ENCODE peak calls at places on chromosomes 11 and 22, in five cellular contexts. L is WTC11, X is HepG2, B is H1, R is endothelial cell of umbilical vein. Y is an unnamed sample.

GRCh38 chr11:88359529-88359928 is 22.0 kb upstream of the CTSC start:
- DNase-seq in X (no peak), R (no peak), L (no peak), B (no peak), Y (no peak)

GRCh38 chr11:9740202-9740881 is 76.5 kb downstream of the SWAP70 start:
- DNase-seq in X (no peak), B (no peak), R (no peak), L (no peak), Y (no peak)

GRCh38 chr22:20575724-20576444 is 68.5 kb downstream of the MED15 start:
- DNase-seq in X (no peak), L (no peak), R (no peak), B (no peak), Y (no peak)

GRCh38 chr11:107567739-107568335 is 2.3 kb upstream of the ALKBH8 start:
- DNase-seq in B (no peak), X (no peak), R (no peak), L (no peak), Y (no peak)

GRCh38 chr11:61082931-61083531 is 19.3 kb upstream of the CD5 start:
- DNase-seq in L (no peak), R (no peak), X (no peak), B (no peak), Y (no peak)

GRCh38 chr11:2271077-2271326 is 614 bp upstream of the ASCL2 start:
- DNase-seq in B (no peak), L (no peak), X (no peak), R (no peak), Y (no peak)

GRCh38 chr22:42978453-42979103 is 36.4 kb downstream of the PACSIN2 start:
- DNase-seq in X (no peak), L (no peak), B (no peak), R (peak), Y (no peak)

GRCh38 chr11:76857776-76858461 is 2.8 kb upstream of the ACER3 start:
- DNase-seq in R (no peak), X (no peak), B (no peak), L (no peak), Y (no peak)

GRCh38 chr22:43001271-43002197 is 13.4 kb downstream of the PACSIN2 start:
- DNase-seq in B (no peak), L (no peak), X (peak), R (peak), Y (no peak)

GRCh38 chr11:78000193-78000592 is 5.7 kb upstream of the INTS4 start:
- DNase-seq in R (peak), L (peak), X (peak), B (no peak), Y (peak)

GRCh38 chr11:95134491-95134890 is 44.8 kb downstream of the ENDOD1 start:
- DNase-seq in R (no peak), L (no peak), B (no peak), X (no peak), Y (peak)

GRCh38 chr11:94767292-94767690 is 865 bp upstream of the AMOTL1 start:
- DNase-seq in B (no peak), X (no peak), L (no peak), R (no peak), Y (no peak)

GRCh38 chr11:2186669-2187266 is 15.2 kb upstream of the TH start:
- DNase-seq in L (peak), R (peak), X (peak), B (no peak), Y (peak)

GRCh38 chr11:91585035-91585801 is 639.4 kb upstream of the FAT3 start:
- DNase-seq in B (no peak), X (no peak), L (no peak), R (no peak), Y (no peak)

GRCh38 chr11:15815246-15816209 is 540.8 kb downstream of the SOX6 start:
- DNase-seq in L (no peak), R (no peak), X (no peak), B (no peak), Y (no peak)

GRCh38 chr11:35006389-35007128 is 90.1 kb downstream of the PDHX start:
- DNase-seq in B (no peak), X (no peak), R (no peak), L (no peak), Y (no peak)

GRCh38 chr11:103499710-103500340 is 390.6 kb downstream of the DYNC2H1 start:
- DNase-seq in X (no peak), L (no peak), R (no peak), B (no peak), Y (no peak)

GRCh38 chr11:72598901-72599300 is 75.3 kb downstream of the PDE2A start:
- DNase-seq in X (peak), R (peak), B (no peak), L (peak), Y (peak)

GRCh38 chr11:18171377-18172000 is 1.1 kb upstream of the MRGPRX4 start:
- DNase-seq in L (peak), B (no peak), R (no peak), X (peak), Y (peak)

GRCh38 chr11:107385361-107385982 is 72.2 kb downstream of the CWF19L2 start:
- DNase-seq in B (no peak), X (peak), L (no peak), R (no peak), Y (peak)

GRCh38 chr11:69358398-69359080 is 64.6 kb downstream of the MYEOV start:
- DNase-seq in L (no peak), R (no peak), B (no peak), X (no peak), Y (no peak)

GRCh38 chr11:11293798-11294611 is 59.0 kb downstream of the CSNK2A3 start:
- DNase-seq in X (no peak), L (no peak), B (no peak), R (no peak), Y (no peak)

GRCh38 chr11:131356201-131356600 is 14.2 kb upstream of the NTM start:
- DNase-seq in B (no peak), R (no peak), L (no peak), X (no peak), Y (no peak)

GRCh38 chr11:121356357-121356756 is 63.8 kb downstream of the SC5D start:
- DNase-seq in B (no peak), L (no peak), R (no peak), X (no peak), Y (no peak)

GRCh38 chr11:111560785-111561184 is 20.3 kb downstream of the LAYN start:
- DNase-seq in B (no peak), L (no peak), R (no peak), X (no peak), Y (no peak)

GRCh38 chr11:74446445-74446844 is 20.9 kb downstream of the KCNE3 start:
- DNase-seq in L (no peak), R (no peak), X (no peak), B (no peak), Y (no peak)

GRCh38 chr11:95788921-95789505 is 569 bp downstream of the FAM76B start:
- DNase-seq in L (peak), X (peak), B (peak), R (peak), Y (peak)

GRCh38 chr11:95991545-95991944 is 67.6 kb upstream of the MTMR2 start:
- DNase-seq in R (no peak), X (no peak), B (no peak), L (no peak), Y (no peak)

GRCh38 chr11:12161137-12161536 is 50.7 kb downstream of the MICAL2 start:
- DNase-seq in X (no peak), R (no peak), B (no peak), L (no peak), Y (no peak)

GRCh38 chr11:112210890-112211289 is 15.3 kb upstream of the PTS start:
- DNase-seq in B (no peak), R (no peak), L (no peak), X (no peak), Y (no peak)

GRCh38 chr11:12922418-12922817 is 86.7 kb upstream of the RASSF10 start:
- DNase-seq in X (no peak), R (no peak), L (no peak), B (no peak), Y (no peak)

GRCh38 chr11:69645801-69646492 is 5.0 kb downstream of the CCND1 start:
- DNase-seq in B (no peak), R (no peak), L (no peak), X (no peak), Y (no peak)

DNA sequence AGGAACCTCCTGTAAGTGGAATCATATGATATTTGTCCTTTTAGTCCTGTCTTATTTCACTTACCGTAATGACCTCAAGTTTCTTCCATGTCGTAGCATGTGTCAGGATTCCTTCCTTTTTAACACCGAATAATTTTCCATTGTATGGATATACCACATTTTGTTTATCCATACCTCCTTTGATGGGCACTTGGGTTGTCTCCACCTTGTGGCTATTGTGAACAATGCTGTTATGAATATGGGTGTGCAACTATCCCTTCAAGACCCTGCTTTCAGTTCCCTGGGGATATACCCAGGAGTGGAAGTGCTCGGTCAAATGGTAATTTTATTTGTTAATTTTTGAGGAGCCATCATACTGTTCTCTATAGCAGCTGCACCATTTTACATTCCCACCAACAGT is 244.9 kb upstream of the BLID start:
- DNase-seq in B (no peak), L (no peak), R (no peak), X (no peak), Y (no peak)
- TF ChIP-seq CTCF in B (no peak), L (no peak), R (no peak), X (peak), Y (no peak)

GRCh38 chr11:71252434-71252781 is at the start of gene SHANK2:
- DNase-seq in R (no peak), X (no peak), L (peak), B (no peak), Y (peak)

GRCh38 chr11:71251761-71252433 is 480 bp downstream of the SHANK2 start:
- DNase-seq in X (no peak), L (peak), B (no peak), R (no peak), Y (peak)

GRCh38 chr11:71249301-71249700 is 3.1 kb downstream of the SHANK2 start:
- DNase-seq in X (no peak), R (no peak), B (no peak), L (no peak), Y (no peak)

GRCh38 chr11:71251159-71251721 is 1.1 kb downstream of the SHANK2 start:
- DNase-seq in R (no peak), B (no peak), X (no peak), L (no peak), Y (no peak)

DNA sequence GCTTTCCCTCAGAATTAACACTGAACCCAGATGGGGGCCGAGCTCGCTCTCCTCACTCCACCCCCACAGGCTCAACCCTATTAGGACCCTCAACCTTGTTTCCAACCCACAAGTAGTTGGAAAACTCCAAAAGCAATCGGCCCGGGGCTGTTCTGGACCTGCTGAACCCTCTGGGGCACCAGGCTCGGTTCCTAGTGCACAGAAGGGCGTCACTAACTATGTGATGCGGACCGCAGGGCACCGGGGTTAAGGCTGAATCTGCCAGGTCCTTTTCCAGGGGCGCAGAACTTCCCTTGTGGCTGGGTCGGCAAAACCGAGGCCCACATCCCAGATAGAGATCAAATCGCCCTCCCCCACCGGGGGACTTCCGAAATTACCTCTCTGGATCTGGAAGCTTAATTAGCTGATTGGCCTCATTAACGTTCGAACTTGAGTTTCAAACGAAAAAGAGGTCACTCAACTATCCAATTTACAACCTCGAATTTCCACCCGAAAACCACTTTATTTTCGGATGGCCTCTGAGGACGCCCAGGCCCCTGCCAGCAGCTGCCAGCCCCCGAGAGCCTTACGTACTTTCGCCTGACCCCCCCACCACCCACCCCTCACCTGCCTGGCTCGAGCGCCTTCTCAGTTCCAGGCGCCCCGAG is 1.7 kb downstream of the SHANK2 start:
- DNase-seq in X (no peak), B (no peak), R (no peak), L (no peak), Y (no peak)
- TF ChIP-seq JUN in X (no peak), B (no peak), R (no peak), L (no peak), Y (no peak)

GRCh38 chr22:23012081-23012622 is 58.2 kb upstream of the GNAZ start:
- DNase-seq in B (no peak), X (no peak), L (no peak), R (no peak), Y (no peak)
- TF ChIP-seq CTCF in B (no peak), X (no peak), L (no peak), R (no peak), Y (no peak)

DNA sequence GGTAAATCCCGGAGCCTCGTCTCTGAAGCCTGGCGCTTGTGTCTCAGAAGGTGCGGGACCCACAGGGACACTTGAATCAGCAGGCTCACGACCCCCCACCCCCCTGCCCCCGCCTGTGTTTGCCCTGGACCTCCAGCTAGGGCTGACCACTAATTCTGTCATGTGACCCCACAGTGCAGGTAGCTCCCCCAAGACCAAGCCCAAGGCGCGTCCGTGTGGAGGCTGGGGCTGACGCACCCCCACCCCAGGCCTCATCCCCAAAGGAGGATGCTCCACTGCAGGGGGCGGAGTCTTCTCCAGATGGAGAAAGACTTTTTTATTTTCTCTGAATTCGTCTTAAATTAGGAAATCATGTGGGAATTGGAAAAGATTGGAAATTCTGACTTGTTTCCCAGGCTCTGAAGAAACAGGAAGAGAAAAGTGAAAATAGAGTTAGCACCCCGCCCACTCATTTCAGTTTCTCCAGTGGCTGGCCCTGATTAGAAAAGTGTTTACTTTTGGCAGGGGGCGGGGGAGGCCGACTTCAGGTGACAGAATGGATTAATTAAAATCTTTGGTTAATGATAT is 1.0 kb upstream of the RELA start:
- DNase-seq in X (no peak), R (peak), L (no peak), B (no peak), Y (peak)
- TF ChIP-seq JUN in X (no peak), R (no peak), L (no peak), B (no peak), Y (no peak)